ENCODE peak calls at places on chromosome 2, in five cellular contexts. One of them, this sample, is unnamed.
A peak's percentile ranks its signal among the peaks of the same experiment; 100 is the strongest.

GRCh38 chr2:233350708-233351107 is 3.6 kb upstream of the DGKD start:
- DNase-seq in A549: peak; percentile 98
- DNase-seq in ascending aorta: no peak
- DNase-seq in chondrocyte: no peak
- DNase-seq in upper lobe of left lung: peak; percentile 39
- DNase-seq in this sample: no peak

GRCh38 chr2:120514521-120514920 is 168.6 kb downstream of the INHBB start:
- DNase-seq in A549: no peak
- DNase-seq in ascending aorta: no peak
- DNase-seq in chondrocyte: no peak
- DNase-seq in upper lobe of left lung: peak; percentile 47
- DNase-seq in this sample: no peak

GRCh38 chr2:236546561-236546961 is 23.1 kb upstream of the ACKR3 start:
- DNase-seq in A549: no peak
- DNase-seq in ascending aorta: no peak
- DNase-seq in chondrocyte: no peak
- DNase-seq in upper lobe of left lung: no peak
- DNase-seq in this sample: no peak

GRCh38 chr2:178912416-178913056 is 105.3 kb upstream of the TTN start:
- DNase-seq in A549: no peak
- DNase-seq in ascending aorta: no peak
- DNase-seq in chondrocyte: no peak
- DNase-seq in upper lobe of left lung: no peak
- DNase-seq in this sample: no peak

GRCh38 chr2:216730871-216731270 is 35.5 kb upstream of the IGFBP5 start:
- DNase-seq in A549: no peak
- DNase-seq in ascending aorta: no peak
- DNase-seq in chondrocyte: no peak
- DNase-seq in upper lobe of left lung: no peak
- DNase-seq in this sample: no peak

GRCh38 chr2:28683100-28683706 is 68.4 kb upstream of the PPP1CB start:
- DNase-seq in A549: peak; percentile 27
- DNase-seq in ascending aorta: no peak
- DNase-seq in chondrocyte: peak; percentile 90
- DNase-seq in upper lobe of left lung: peak; percentile 87
- DNase-seq in this sample: no peak

GRCh38 chr2:178237488-178238143 is 43.3 kb downstream of the OSBPL6 start:
- DNase-seq in A549: no peak
- DNase-seq in ascending aorta: no peak
- DNase-seq in chondrocyte: no peak
- DNase-seq in upper lobe of left lung: no peak
- DNase-seq in this sample: no peak

GRCh38 chr2:96618599-96619283 is 19.4 kb downstream of the KANSL3 start:
- DNase-seq in A549: no peak
- DNase-seq in ascending aorta: no peak
- DNase-seq in chondrocyte: no peak
- DNase-seq in upper lobe of left lung: no peak
- DNase-seq in this sample: no peak

GRCh38 chr2:213232649-213233437 is 51.4 kb upstream of the SPAG16 start:
- DNase-seq in A549: no peak
- DNase-seq in ascending aorta: no peak
- DNase-seq in chondrocyte: no peak
- DNase-seq in upper lobe of left lung: no peak
- DNase-seq in this sample: peak; percentile 27

GRCh38 chr2:212995920-212996319 is 155.5 kb downstream of the IKZF2 start:
- DNase-seq in A549: no peak
- DNase-seq in ascending aorta: no peak
- DNase-seq in chondrocyte: no peak
- DNase-seq in upper lobe of left lung: no peak
- DNase-seq in this sample: no peak

GRCh38 chr2:200262047-200262446 is 44.4 kb upstream of the SPATS2L start:
- DNase-seq in A549: no peak
- DNase-seq in ascending aorta: no peak
- DNase-seq in chondrocyte: no peak
- DNase-seq in upper lobe of left lung: no peak
- DNase-seq in this sample: no peak

GRCh38 chr2:48479923-48480322 is 50.0 kb upstream of the STON1 start:
- DNase-seq in A549: no peak
- DNase-seq in ascending aorta: no peak
- DNase-seq in chondrocyte: no peak
- DNase-seq in upper lobe of left lung: no peak
- DNase-seq in this sample: no peak

GRCh38 chr2:142989276-142990204 is 112.1 kb downstream of the KYNU start:
- DNase-seq in A549: peak; percentile 6
- DNase-seq in ascending aorta: no peak
- DNase-seq in chondrocyte: no peak
- DNase-seq in upper lobe of left lung: no peak
- DNase-seq in this sample: no peak

GRCh38 chr2:168346725-168347477 is 99.5 kb upstream of the STK39 start:
- DNase-seq in A549: peak; percentile 53
- DNase-seq in ascending aorta: no peak
- DNase-seq in chondrocyte: no peak
- DNase-seq in upper lobe of left lung: peak; percentile 55
- DNase-seq in this sample: peak; percentile 50

GRCh38 chr2:102063948-102064678 is 72.4 kb downstream of the IL1R2 start:
- DNase-seq in A549: peak; percentile 88
- DNase-seq in ascending aorta: peak; percentile 89
- DNase-seq in chondrocyte: no peak
- DNase-seq in upper lobe of left lung: peak; percentile 97
- DNase-seq in this sample: no peak

GRCh38 chr2:180033993-180034894 is 27.1 kb upstream of the CWC22 start:
- DNase-seq in A549: no peak
- DNase-seq in ascending aorta: no peak
- DNase-seq in chondrocyte: no peak
- DNase-seq in upper lobe of left lung: peak; percentile 50
- DNase-seq in this sample: no peak

GRCh38 chr2:29749843-29750242 is 171.5 kb downstream of the ALK start:
- DNase-seq in A549: no peak
- DNase-seq in ascending aorta: no peak
- DNase-seq in chondrocyte: no peak
- DNase-seq in upper lobe of left lung: peak; percentile 67
- DNase-seq in this sample: no peak

GRCh38 chr2:119483896-119484718 is 40.2 kb downstream of the SCTR start:
- DNase-seq in A549: no peak
- DNase-seq in ascending aorta: no peak
- DNase-seq in chondrocyte: no peak
- DNase-seq in upper lobe of left lung: no peak
- DNase-seq in this sample: no peak

GRCh38 chr2:235447210-235447609 is 46.6 kb upstream of the AGAP1 start:
- DNase-seq in A549: no peak
- DNase-seq in ascending aorta: no peak
- DNase-seq in chondrocyte: no peak
- DNase-seq in upper lobe of left lung: no peak
- DNase-seq in this sample: no peak

GRCh38 chr2:165219491-165219890 is 15.6 kb upstream of the SCN3A start:
- DNase-seq in A549: no peak
- DNase-seq in ascending aorta: no peak
- DNase-seq in chondrocyte: no peak
- DNase-seq in upper lobe of left lung: no peak
- DNase-seq in this sample: no peak

GRCh38 chr2:241268306-241268705 is 47.2 kb downstream of the HDLBP start:
- DNase-seq in A549: no peak
- DNase-seq in ascending aorta: no peak
- DNase-seq in chondrocyte: no peak
- DNase-seq in upper lobe of left lung: no peak
- DNase-seq in this sample: no peak

GRCh38 chr2:217106650-217107014 is 246.8 kb upstream of the TNP1 start:
- DNase-seq in A549: no peak
- DNase-seq in ascending aorta: no peak
- DNase-seq in chondrocyte: no peak
- DNase-seq in upper lobe of left lung: no peak
- DNase-seq in this sample: no peak

GRCh38 chr2:203018181-203018580 is 3.5 kb downstream of the NBEAL1 start:
- DNase-seq in A549: no peak
- DNase-seq in ascending aorta: no peak
- DNase-seq in chondrocyte: no peak
- DNase-seq in upper lobe of left lung: no peak
- DNase-seq in this sample: no peak

GRCh38 chr2:239720411-239721365 is 304.5 kb downstream of the NDUFA10 start:
- DNase-seq in A549: no peak
- DNase-seq in ascending aorta: no peak
- DNase-seq in chondrocyte: peak; percentile 61
- DNase-seq in upper lobe of left lung: no peak
- DNase-seq in this sample: peak; percentile 9

GRCh38 chr2:237815637-237816036 is 17.1 kb downstream of the RBM44 start:
- DNase-seq in A549: no peak
- DNase-seq in ascending aorta: no peak
- DNase-seq in chondrocyte: no peak
- DNase-seq in upper lobe of left lung: no peak
- DNase-seq in this sample: no peak

GRCh38 chr2:130388221-130388907 is 32.5 kb downstream of the PTPN18 start:
- DNase-seq in A549: no peak
- DNase-seq in ascending aorta: no peak
- DNase-seq in chondrocyte: no peak
- DNase-seq in upper lobe of left lung: no peak
- DNase-seq in this sample: no peak

GRCh38 chr2:137910641-137911040 is 53.6 kb upstream of the HNMT start:
- DNase-seq in A549: no peak
- DNase-seq in ascending aorta: no peak
- DNase-seq in chondrocyte: no peak
- DNase-seq in upper lobe of left lung: no peak
- DNase-seq in this sample: no peak

GRCh38 chr2:74876081-74876886 is 42.4 kb downstream of the HK2 start:
- DNase-seq in A549: peak; percentile 65
- DNase-seq in ascending aorta: no peak
- DNase-seq in chondrocyte: no peak
- DNase-seq in upper lobe of left lung: no peak
- DNase-seq in this sample: no peak

GRCh38 chr2:54084600-54084999 is 30.8 kb upstream of the ACYP2 start:
- DNase-seq in A549: no peak
- DNase-seq in ascending aorta: no peak
- DNase-seq in chondrocyte: no peak
- DNase-seq in upper lobe of left lung: no peak
- DNase-seq in this sample: no peak
- TF ChIP-seq CTCF in A549: peak; percentile 40
- TF ChIP-seq CTCF in ascending aorta: peak; percentile 34
- TF ChIP-seq CTCF in chondrocyte: peak; percentile 71
- TF ChIP-seq CTCF in upper lobe of left lung: no peak
- TF ChIP-seq CTCF in this sample: no peak

DNA sequence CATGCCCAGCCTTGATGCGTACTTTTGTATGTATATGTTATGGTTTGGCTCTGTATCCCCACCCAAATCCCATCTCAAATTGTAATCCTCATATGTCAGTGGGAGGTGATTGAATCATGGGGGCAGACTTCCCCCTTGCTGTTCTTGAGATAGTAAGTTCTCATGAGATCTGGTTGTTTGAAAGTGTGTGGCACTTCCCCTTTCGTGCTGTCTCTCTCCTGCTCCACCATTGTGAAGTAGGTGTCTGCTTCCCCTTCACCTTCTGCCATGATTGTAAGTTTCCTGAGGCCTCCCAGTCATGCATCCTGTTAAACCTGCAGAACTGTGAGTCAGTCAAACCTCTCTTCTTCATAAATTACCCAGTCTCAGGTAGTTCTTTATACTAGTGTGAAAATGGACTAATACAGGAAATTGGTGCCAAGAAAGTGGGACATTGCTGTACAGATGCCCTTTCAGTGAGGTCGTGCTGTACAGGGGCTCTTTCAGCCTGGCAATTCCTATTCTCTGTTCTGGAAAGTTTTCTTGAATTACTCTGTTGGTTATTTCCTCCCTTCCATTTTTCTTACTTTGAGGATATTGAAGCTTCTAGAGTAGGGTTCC is 38.2 kb downstream of the KCMF1 start:
- DNase-seq in A549: no peak
- DNase-seq in ascending aorta: no peak
- DNase-seq in chondrocyte: no peak
- DNase-seq in upper lobe of left lung: peak; percentile 46
- DNase-seq in this sample: no peak
- TF ChIP-seq CTCF in A549: no peak
- TF ChIP-seq CTCF in ascending aorta: no peak
- TF ChIP-seq CTCF in chondrocyte: no peak
- TF ChIP-seq CTCF in upper lobe of left lung: no peak
- TF ChIP-seq CTCF in this sample: no peak

DNA sequence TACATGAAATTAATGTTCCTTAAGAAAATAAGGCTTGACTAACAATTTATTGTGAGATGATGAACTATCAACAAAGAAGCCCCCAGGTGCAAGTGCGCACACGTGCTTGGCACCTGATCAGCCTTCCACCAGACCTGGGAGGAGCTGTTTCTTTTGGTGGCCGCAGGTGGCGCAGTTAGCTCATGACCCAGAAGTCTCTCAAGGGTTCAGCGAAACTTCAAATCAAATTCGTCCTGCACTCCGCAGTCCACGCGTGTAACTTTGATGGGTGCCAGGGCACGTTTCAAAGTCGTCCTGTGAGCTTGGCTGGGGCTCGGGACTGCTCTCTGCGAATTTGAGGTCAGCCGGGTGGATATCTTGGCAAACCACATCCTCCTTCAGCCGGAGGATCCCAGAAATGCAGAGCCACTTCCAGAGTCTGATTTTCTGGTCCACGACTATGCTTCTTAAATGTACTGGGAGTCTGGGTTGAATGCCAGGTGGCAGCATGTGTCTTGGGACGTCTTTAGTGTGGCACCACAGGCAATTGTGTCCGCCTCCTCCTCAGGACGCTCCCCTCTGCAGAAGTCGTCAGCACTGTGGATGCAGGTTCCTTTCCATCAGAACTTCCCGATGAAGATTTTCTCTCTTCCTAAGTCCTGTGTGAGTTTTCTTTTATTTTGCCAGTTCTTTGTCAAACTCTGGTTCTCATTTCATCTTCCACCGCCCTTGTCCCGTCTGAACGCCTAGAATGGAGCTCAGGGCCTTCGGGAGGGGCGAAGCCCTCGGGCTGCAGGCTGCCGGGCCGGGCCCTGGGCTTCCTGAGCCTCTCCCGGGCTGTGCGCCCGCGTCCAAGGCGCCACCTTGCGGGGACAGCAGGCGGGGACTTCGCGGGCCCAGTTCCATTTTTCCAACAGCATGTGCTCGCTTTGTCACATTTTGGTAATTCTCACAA is 61.3 kb upstream of the RAPGEF4 start:
- DNase-seq in A549: no peak
- DNase-seq in ascending aorta: no peak
- DNase-seq in chondrocyte: no peak
- DNase-seq in upper lobe of left lung: peak; percentile 22
- DNase-seq in this sample: no peak
- TF ChIP-seq CTCF in A549: no peak
- TF ChIP-seq CTCF in ascending aorta: peak; percentile 58
- TF ChIP-seq CTCF in chondrocyte: peak; percentile 73
- TF ChIP-seq CTCF in upper lobe of left lung: no peak
- TF ChIP-seq CTCF in this sample: no peak

GRCh38 chr2:117714761-117715160 is 99.7 kb upstream of the DDX18 start:
- DNase-seq in A549: no peak
- DNase-seq in ascending aorta: no peak
- DNase-seq in chondrocyte: no peak
- DNase-seq in upper lobe of left lung: no peak
- DNase-seq in this sample: no peak

GRCh38 chr2:117714110-117714509 is 100.4 kb upstream of the DDX18 start:
- DNase-seq in A549: no peak
- DNase-seq in ascending aorta: no peak
- DNase-seq in chondrocyte: no peak
- DNase-seq in upper lobe of left lung: no peak
- DNase-seq in this sample: no peak

GRCh38 chr2:117718048-117718447 is 96.4 kb upstream of the DDX18 start:
- DNase-seq in A549: no peak
- DNase-seq in ascending aorta: no peak
- DNase-seq in chondrocyte: no peak
- DNase-seq in upper lobe of left lung: no peak
- DNase-seq in this sample: no peak

GRCh38 chr2:117717072-117717471 is 97.4 kb upstream of the DDX18 start:
- DNase-seq in A549: no peak
- DNase-seq in ascending aorta: no peak
- DNase-seq in chondrocyte: no peak
- DNase-seq in upper lobe of left lung: no peak
- DNase-seq in this sample: no peak

GRCh38 chr2:117716505-117716904 is 98.0 kb upstream of the DDX18 start:
- DNase-seq in A549: no peak
- DNase-seq in ascending aorta: no peak
- DNase-seq in chondrocyte: no peak
- DNase-seq in upper lobe of left lung: no peak
- DNase-seq in this sample: no peak
- TF ChIP-seq CTCF in A549: no peak
- TF ChIP-seq CTCF in ascending aorta: no peak
- TF ChIP-seq CTCF in chondrocyte: no peak
- TF ChIP-seq CTCF in upper lobe of left lung: no peak
- TF ChIP-seq CTCF in this sample: no peak